ENCODE peak calls at places on chromosome 6, in four cellular contexts. One of them, this sample, is unnamed.

GRCh38 chr6:162099685-162100084 is 627.9 kb downstream of the PRKN start:
- DNase-seq in dorsolateral prefrontal cortex: no peak
- DNase-seq in HEK293T: no peak
- DNase-seq in CD4-positive, alpha-beta memory T cell: no peak
- DNase-seq in this sample: no peak

GRCh38 chr6:135568366-135568765 is 70.8 kb upstream of the AHI1 start:
- DNase-seq in dorsolateral prefrontal cortex: no peak
- DNase-seq in HEK293T: no peak
- DNase-seq in CD4-positive, alpha-beta memory T cell: peak
- DNase-seq in this sample: peak

GRCh38 chr6:129786548-129786947 is 74.6 kb downstream of the TMEM244 start:
- DNase-seq in dorsolateral prefrontal cortex: no peak
- DNase-seq in HEK293T: no peak
- DNase-seq in CD4-positive, alpha-beta memory T cell: no peak
- DNase-seq in this sample: no peak

GRCh38 chr6:148193063-148193680 is 149.5 kb upstream of the SASH1 start:
- DNase-seq in dorsolateral prefrontal cortex: no peak
- DNase-seq in HEK293T: no peak
- DNase-seq in CD4-positive, alpha-beta memory T cell: no peak
- DNase-seq in this sample: no peak

GRCh38 chr6:110113989-110114388 is 65.5 kb downstream of the WASF1 start:
- DNase-seq in dorsolateral prefrontal cortex: no peak
- DNase-seq in HEK293T: no peak
- DNase-seq in CD4-positive, alpha-beta memory T cell: no peak
- DNase-seq in this sample: no peak

GRCh38 chr6:68718379-68719073 is 83.4 kb downstream of the ADGRB3 start:
- DNase-seq in dorsolateral prefrontal cortex: no peak
- DNase-seq in HEK293T: no peak
- DNase-seq in CD4-positive, alpha-beta memory T cell: no peak
- DNase-seq in this sample: no peak

GRCh38 chr6:11128608-11129007 is 17.1 kb upstream of the ERVFRD-1 start:
- DNase-seq in dorsolateral prefrontal cortex: no peak
- DNase-seq in HEK293T: no peak
- DNase-seq in CD4-positive, alpha-beta memory T cell: no peak
- DNase-seq in this sample: no peak

GRCh38 chr6:93369586-93370134 is 49.7 kb downstream of the EPHA7 start:
- DNase-seq in dorsolateral prefrontal cortex: no peak
- DNase-seq in HEK293T: no peak
- DNase-seq in CD4-positive, alpha-beta memory T cell: no peak
- DNase-seq in this sample: no peak

GRCh38 chr6:158649289-158650143 is at the start of gene SYTL3:
- DNase-seq in dorsolateral prefrontal cortex: no peak
- DNase-seq in HEK293T: no peak
- DNase-seq in CD4-positive, alpha-beta memory T cell: peak
- DNase-seq in this sample: peak

GRCh38 chr6:109896333-109896732 is 81.8 kb upstream of the GPR6 start:
- DNase-seq in dorsolateral prefrontal cortex: no peak
- DNase-seq in HEK293T: no peak
- DNase-seq in CD4-positive, alpha-beta memory T cell: no peak
- DNase-seq in this sample: no peak

GRCh38 chr6:22112490-22112889 is 184.3 kb downstream of the PRL start:
- DNase-seq in dorsolateral prefrontal cortex: no peak
- DNase-seq in HEK293T: no peak
- DNase-seq in CD4-positive, alpha-beta memory T cell: no peak
- DNase-seq in this sample: no peak

GRCh38 chr6:146111864-146112263 is 83.0 kb downstream of the GRM1 start:
- DNase-seq in dorsolateral prefrontal cortex: no peak
- DNase-seq in HEK293T: no peak
- DNase-seq in CD4-positive, alpha-beta memory T cell: no peak
- DNase-seq in this sample: no peak

GRCh38 chr6:29981211-29981812 is 39.0 kb downstream of the HLA-A start:
- DNase-seq in dorsolateral prefrontal cortex: no peak
- DNase-seq in HEK293T: no peak
- DNase-seq in CD4-positive, alpha-beta memory T cell: no peak
- DNase-seq in this sample: no peak

GRCh38 chr6:40894962-40895799 is 143.8 kb downstream of the UNC5CL start:
- DNase-seq in dorsolateral prefrontal cortex: peak
- DNase-seq in HEK293T: peak
- DNase-seq in CD4-positive, alpha-beta memory T cell: no peak
- DNase-seq in this sample: no peak

GRCh38 chr6:55794136-55794812 is 81.1 kb downstream of the BMP5 start:
- DNase-seq in dorsolateral prefrontal cortex: no peak
- DNase-seq in HEK293T: no peak
- DNase-seq in CD4-positive, alpha-beta memory T cell: no peak
- DNase-seq in this sample: no peak

GRCh38 chr6:53937461-53937860 is 142.7 kb downstream of the LRRC1 start:
- DNase-seq in dorsolateral prefrontal cortex: no peak
- DNase-seq in HEK293T: no peak
- DNase-seq in CD4-positive, alpha-beta memory T cell: no peak
- DNase-seq in this sample: no peak

GRCh38 chr6:154297711-154298110 is 58.9 kb downstream of the IPCEF1 start:
- DNase-seq in dorsolateral prefrontal cortex: no peak
- DNase-seq in HEK293T: no peak
- DNase-seq in CD4-positive, alpha-beta memory T cell: no peak
- DNase-seq in this sample: no peak

GRCh38 chr6:5191222-5191621 is 69.5 kb downstream of the LYRM4 start:
- DNase-seq in dorsolateral prefrontal cortex: no peak
- DNase-seq in HEK293T: no peak
- DNase-seq in CD4-positive, alpha-beta memory T cell: no peak
- DNase-seq in this sample: no peak

GRCh38 chr6:94636780-94637385 is 940.5 kb upstream of the MANEA start:
- DNase-seq in dorsolateral prefrontal cortex: no peak
- DNase-seq in HEK293T: peak
- DNase-seq in CD4-positive, alpha-beta memory T cell: no peak
- DNase-seq in this sample: no peak

GRCh38 chr6:45378324-45378926 is 691 bp upstream of the SUPT3H start:
- DNase-seq in dorsolateral prefrontal cortex: peak
- DNase-seq in HEK293T: no peak
- DNase-seq in CD4-positive, alpha-beta memory T cell: no peak
- DNase-seq in this sample: no peak

This sample was measured in naive thymus-derived CD4-positive, alpha-beta T cell.